ENCODE peak calls at places on chromosomes 1 and 21, in six cellular contexts. U is Peyer's patch, P is breast epithelium, S is esophagus muscularis mucosa, Z is body of pancreas, F is A549. K is an unnamed sample. For H3K9me3, the result is how much of the 10 kb centered on the place peaks cover.

GRCh38 chr1:74245168-74245753 is 10.1 kb downstream of the TNNI3K start:
- DNase-seq in P (no peak), Z (no peak), F (no peak), U (no peak), S (no peak), K (no peak)

GRCh38 chr1:90705910-90706309 is 11.2 kb downstream of the BARHL2 start:
- DNase-seq in Z (no peak), U (no peak), S (no peak), F (no peak), P (no peak), K (no peak)

GRCh38 chr1:231460614-231461013 is 38.5 kb upstream of the EGLN1 start:
- DNase-seq in U (peak), Z (no peak), P (no peak), F (no peak), S (no peak), K (no peak)

GRCh38 chr1:207887542-207887941 is 23.4 kb downstream of the CD34 start:
- DNase-seq in U (no peak), S (no peak), P (no peak), Z (no peak), F (no peak), K (no peak)

GRCh38 chr1:173122958-173123852 is 72.5 kb upstream of the TNFSF18 start:
- DNase-seq in Z (peak), F (peak), U (peak), S (peak), P (peak), K (peak)

GRCh38 chr1:47232187-47232874 is at the start of gene TAL1:
- DNase-seq in S (no peak), F (no peak), P (no peak), U (no peak), Z (no peak), K (no peak)

GRCh38 chr1:235105051-235106043 is 23.3 kb downstream of the TOMM20 start:
- DNase-seq in P (no peak), S (no peak), Z (no peak), U (peak), F (no peak), K (peak)

GRCh38 chr21:31267644-31268043 is 76.4 kb downstream of the TIAM1 start:
- DNase-seq in S (no peak), U (no peak), Z (no peak), P (no peak), F (no peak), K (no peak)

GRCh38 chr1:15035236-15035635 is 118.3 kb upstream of the TMEM51 start:
- DNase-seq in S (no peak), U (no peak), F (no peak), Z (no peak), P (no peak), K (no peak)

GRCh38 chr1:151537112-151537511 is 3.0 kb upstream of the TUFT1 start:
- DNase-seq in S (no peak), U (peak), F (peak), P (no peak), Z (no peak), K (peak)

GRCh38 chr1:49356594-49356993 is 579.9 kb upstream of the BEND5 start:
- DNase-seq in U (no peak), P (no peak), F (no peak), S (no peak), Z (no peak), K (no peak)
- H3K9me3 ChIP-seq in U (under half), P (under half), F (under half), S (under half), Z (under half), K (under half)

GRCh38 chr1:94580367-94581115 is 39.0 kb upstream of the F3 start:
- DNase-seq in P (no peak), U (no peak), F (no peak), S (no peak), Z (no peak), K (no peak)

GRCh38 chr1:94578856-94579255 is 37.3 kb upstream of the F3 start:
- DNase-seq in U (no peak), Z (no peak), F (no peak), P (no peak), S (no peak), K (no peak)

GRCh38 chr1:94582578-94582977 is 41.0 kb upstream of the F3 start:
- DNase-seq in F (no peak), Z (no peak), S (no peak), U (no peak), P (no peak), K (no peak)

DNA sequence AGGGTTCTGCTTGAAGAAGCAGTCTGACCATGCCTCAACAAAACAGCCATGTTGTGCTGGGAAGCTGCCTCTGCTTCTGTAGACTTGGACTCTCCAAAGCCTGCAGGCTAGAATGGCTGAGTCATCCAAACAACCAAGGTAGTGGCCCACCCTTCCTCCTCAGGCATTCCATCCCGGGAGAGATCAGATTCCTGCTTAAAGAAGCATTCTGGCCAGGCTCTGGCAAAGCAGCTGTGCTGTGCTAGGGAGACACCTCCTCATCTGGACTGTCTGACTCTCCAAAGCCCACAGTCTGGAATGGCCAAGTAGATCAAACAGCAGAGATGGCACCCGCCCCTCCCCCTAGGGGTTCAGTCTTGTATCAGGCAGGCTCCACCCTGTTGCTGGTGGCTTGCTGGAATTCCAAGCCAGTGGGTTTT is 38.3 kb upstream of the F3 start:
- DNase-seq in S (peak), F (peak), P (no peak), U (no peak), Z (no peak), K (no peak)
- TF ChIP-seq POLR2A in S (no peak), F (no peak), P (no peak), U (no peak), Z (no peak), K (no peak)

DNA sequence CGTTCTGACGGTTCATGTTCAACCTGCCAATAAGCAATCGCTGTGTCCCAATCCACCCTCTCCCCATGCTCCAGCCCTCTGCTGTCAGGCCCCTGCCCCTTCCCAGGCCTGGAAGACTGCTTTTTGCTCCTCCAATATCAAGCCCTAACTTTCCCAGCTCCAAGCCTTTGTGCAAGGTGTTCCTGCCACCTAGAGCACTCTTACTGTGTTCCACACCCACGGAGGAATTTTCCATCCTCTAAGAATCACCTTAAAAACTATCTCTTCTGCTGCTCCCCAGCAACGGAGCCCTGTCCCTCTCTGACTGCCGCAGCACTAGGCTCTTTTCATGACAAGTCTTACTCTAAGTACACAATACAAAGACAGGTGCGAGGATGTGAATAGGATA is 657.9 kb downstream of the AJAP1 start:
- DNase-seq in S (no peak), P (no peak), F (no peak), U (no peak), Z (no peak), K (no peak)
- H3K9me3 ChIP-seq in S (under half), P (under half), F (under half), U (under half), Z (under half), K (under half)

DNA sequence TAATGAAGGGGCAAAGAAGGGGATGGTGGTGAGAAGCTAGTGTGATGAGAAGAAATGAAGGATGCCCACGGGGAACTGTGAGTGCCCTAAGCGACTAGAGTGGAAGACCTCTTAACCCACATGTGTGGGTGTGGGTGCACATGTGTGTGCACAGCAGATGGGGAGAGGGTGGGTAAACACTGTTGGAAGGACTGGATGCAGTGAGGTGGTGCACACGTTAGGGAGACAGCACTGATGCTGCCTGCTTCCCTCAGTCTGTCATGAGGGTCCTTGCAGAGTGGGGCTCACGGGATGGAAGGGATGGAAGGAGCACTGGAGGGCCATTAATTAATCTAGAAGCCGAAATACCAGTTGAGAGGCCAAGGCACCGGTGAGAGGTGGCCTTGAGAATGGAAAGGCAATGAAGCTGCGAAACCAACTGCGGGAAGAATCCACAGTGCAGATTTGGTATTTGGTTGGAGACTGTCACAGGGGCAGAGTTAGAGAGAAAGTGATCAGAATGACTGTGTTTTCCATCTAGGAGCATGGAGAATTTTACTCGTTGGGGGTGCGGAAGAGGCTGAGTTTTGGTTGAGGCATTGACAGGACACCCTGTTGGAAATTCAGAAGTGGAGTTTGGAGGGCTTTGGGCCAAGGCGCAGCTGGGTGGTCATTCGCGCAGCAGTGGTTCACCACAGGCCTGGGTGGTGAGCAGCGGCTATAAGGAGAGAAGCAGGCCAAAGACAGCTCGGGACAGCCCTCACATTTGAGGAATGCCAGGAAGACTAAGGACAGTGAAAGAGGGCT is 15.8 kb downstream of the RCSD1 start:
- DNase-seq in P (no peak), S (no peak), Z (no peak), F (no peak), U (no peak), K (no peak)
- TF ChIP-seq POLR2A in P (no peak), S (no peak), Z (no peak), F (no peak), U (no peak), K (no peak)

DNA sequence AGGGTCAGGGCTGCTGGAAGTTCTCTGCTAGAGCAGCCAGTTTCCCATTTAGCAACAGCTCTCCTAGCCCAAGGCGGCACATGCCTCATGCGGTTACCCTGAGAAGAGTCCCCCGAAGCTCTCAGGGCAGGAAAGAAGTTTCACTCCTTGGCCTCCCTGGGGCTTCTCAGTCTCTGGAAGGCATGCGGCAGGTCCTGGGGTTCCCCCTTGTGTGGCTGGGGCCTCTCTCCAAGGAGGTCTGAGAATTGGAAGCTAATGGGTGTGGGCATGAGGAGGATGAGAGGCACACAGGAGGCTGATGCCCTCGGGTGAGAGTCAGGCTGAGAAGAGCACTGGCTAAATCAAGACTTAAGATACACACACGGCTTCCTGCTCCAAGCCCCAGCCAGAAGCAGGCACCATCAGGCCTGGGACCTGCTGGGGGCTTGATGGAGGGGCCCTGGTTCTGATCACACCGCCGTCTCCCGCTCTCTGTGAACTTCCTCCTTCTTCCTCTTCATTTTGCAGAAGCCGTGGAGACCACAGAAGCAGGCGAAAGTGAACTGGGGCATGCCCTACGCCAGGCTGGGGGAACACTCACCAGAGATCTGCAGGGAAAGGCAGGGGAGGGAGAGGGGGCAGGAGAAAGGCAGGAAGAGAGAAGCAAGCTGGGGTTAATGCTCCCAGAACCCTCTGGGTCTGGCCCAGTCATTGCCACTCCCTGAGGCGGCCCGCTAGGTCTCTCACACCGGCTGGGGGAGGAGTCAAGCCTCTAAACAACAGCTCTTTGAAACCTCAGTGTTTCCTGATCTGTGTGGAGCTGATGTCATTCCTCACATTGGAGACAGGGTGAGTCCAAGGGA is 15.1 kb downstream of the BLACAT1 start:
- DNase-seq in Z (peak), U (peak), P (peak), F (no peak), S (no peak), K (no peak)
- H3K9me3 ChIP-seq in Z (under half), U (under half), P (under half), F (under half), S (under half), K (under half)

GRCh38 chr1:44029911-44030605 is 1.2 kb downstream of the SLC6A9 start:
- DNase-seq in P (peak), Z (peak), F (peak), U (peak), S (peak), K (peak)
- TF ChIP-seq POLR2A in P (no peak), Z (peak), F (peak), U (peak), S (no peak), K (peak)

GRCh38 chr21:22352088-22352487 is 1353.9 kb downstream of the NCAM2 start:
- DNase-seq in P (no peak), U (no peak), F (no peak), S (no peak), Z (no peak), K (no peak)
- H3K9me3 ChIP-seq in P (under half), U (under half), F (under half), S (under half), Z (under half), K (under half)